ENCODE peak calls at places on chromosomes 11 and 22, in seven cellular contexts. One of them, this sample, is unnamed.

GRCh38 chr11:74182635-74183034 is 11.5 kb downstream of the PPME1 start:
- DNase-seq in thyroid gland: no peak
- DNase-seq in uterus: no peak
- DNase-seq in heart left ventricle: no peak
- DNase-seq in upper lobe of right lung: no peak
- DNase-seq in OCI-LY7: no peak
- DNase-seq in HepG2: no peak
- DNase-seq in this sample: peak

GRCh38 chr11:94326947-94327346 is 22.6 kb downstream of the IZUMO1R start:
- DNase-seq in OCI-LY7: no peak
- DNase-seq in HepG2: no peak
- DNase-seq in upper lobe of right lung: no peak
- DNase-seq in uterus: no peak
- DNase-seq in thyroid gland: no peak
- DNase-seq in heart left ventricle: no peak
- DNase-seq in this sample: peak

GRCh38 chr11:36509265-36509664 is 807 bp downstream of the TRAF6 start:
- DNase-seq in uterus: no peak
- DNase-seq in upper lobe of right lung: no peak
- DNase-seq in HepG2: no peak
- DNase-seq in thyroid gland: peak
- DNase-seq in OCI-LY7: peak
- DNase-seq in heart left ventricle: no peak
- DNase-seq in this sample: no peak

GRCh38 chr11:117230286-117230961 is 1.4 kb downstream of the PCSK7 start:
- DNase-seq in OCI-LY7: peak
- DNase-seq in thyroid gland: no peak
- DNase-seq in uterus: no peak
- DNase-seq in heart left ventricle: no peak
- DNase-seq in upper lobe of right lung: no peak
- DNase-seq in HepG2: no peak
- DNase-seq in this sample: no peak

GRCh38 chr22:30265851-30266444 is 703 bp downstream of the OSM start:
- DNase-seq in uterus: no peak
- DNase-seq in thyroid gland: no peak
- DNase-seq in HepG2: no peak
- DNase-seq in OCI-LY7: peak
- DNase-seq in upper lobe of right lung: peak
- DNase-seq in heart left ventricle: peak
- DNase-seq in this sample: no peak

GRCh38 chr11:73965076-73965763 is 14.4 kb downstream of the DNAJB13 start:
- DNase-seq in thyroid gland: no peak
- DNase-seq in HepG2: no peak
- DNase-seq in upper lobe of right lung: peak
- DNase-seq in uterus: no peak
- DNase-seq in heart left ventricle: no peak
- DNase-seq in OCI-LY7: no peak
- DNase-seq in this sample: no peak

GRCh38 chr11:79783833-79784232 is 343.0 kb upstream of the TENM4 start:
- DNase-seq in upper lobe of right lung: no peak
- DNase-seq in OCI-LY7: no peak
- DNase-seq in thyroid gland: no peak
- DNase-seq in HepG2: no peak
- DNase-seq in uterus: no peak
- DNase-seq in heart left ventricle: no peak
- DNase-seq in this sample: no peak

GRCh38 chr11:281486-282161 is 3.4 kb downstream of the NLRP6 start:
- DNase-seq in uterus: no peak
- DNase-seq in HepG2: no peak
- DNase-seq in upper lobe of right lung: peak
- DNase-seq in heart left ventricle: peak
- DNase-seq in thyroid gland: no peak
- DNase-seq in OCI-LY7: no peak
- DNase-seq in this sample: no peak

GRCh38 chr11:24496728-24497396 is at the start of gene LUZP2:
- DNase-seq in upper lobe of right lung: peak
- DNase-seq in thyroid gland: peak
- DNase-seq in OCI-LY7: no peak
- DNase-seq in heart left ventricle: peak
- DNase-seq in HepG2: no peak
- DNase-seq in uterus: no peak
- DNase-seq in this sample: peak

GRCh38 chr11:90171359-90171758 is 36.9 kb downstream of the NAALAD2 start:
- DNase-seq in HepG2: peak
- DNase-seq in upper lobe of right lung: no peak
- DNase-seq in uterus: no peak
- DNase-seq in OCI-LY7: no peak
- DNase-seq in heart left ventricle: no peak
- DNase-seq in thyroid gland: no peak
- DNase-seq in this sample: no peak

GRCh38 chr11:73272680-73273038 is 521 bp downstream of the P2RY6 start:
- DNase-seq in thyroid gland: no peak
- DNase-seq in upper lobe of right lung: no peak
- DNase-seq in HepG2: no peak
- DNase-seq in OCI-LY7: no peak
- DNase-seq in uterus: no peak
- DNase-seq in heart left ventricle: no peak
- DNase-seq in this sample: no peak

GRCh38 chr11:135004495-135004894 is 592.5 kb upstream of the B3GAT1 start:
- DNase-seq in heart left ventricle: no peak
- DNase-seq in upper lobe of right lung: no peak
- DNase-seq in OCI-LY7: no peak
- DNase-seq in thyroid gland: no peak
- DNase-seq in HepG2: no peak
- DNase-seq in uterus: no peak
- DNase-seq in this sample: no peak

GRCh38 chr11:2860636-2861035 is 24.9 kb downstream of the CDKN1C start:
- DNase-seq in uterus: no peak
- DNase-seq in heart left ventricle: no peak
- DNase-seq in upper lobe of right lung: no peak
- DNase-seq in thyroid gland: no peak
- DNase-seq in HepG2: peak
- DNase-seq in OCI-LY7: no peak
- DNase-seq in this sample: peak

GRCh38 chr22:37880668-37881440 is 25.2 kb upstream of the MICALL1 start:
- DNase-seq in upper lobe of right lung: no peak
- DNase-seq in uterus: no peak
- DNase-seq in heart left ventricle: no peak
- DNase-seq in OCI-LY7: no peak
- DNase-seq in thyroid gland: no peak
- DNase-seq in HepG2: no peak
- DNase-seq in this sample: no peak

GRCh38 chr22:28728621-28729313 is 12.9 kb downstream of the CHEK2 start:
- DNase-seq in OCI-LY7: no peak
- DNase-seq in upper lobe of right lung: no peak
- DNase-seq in thyroid gland: no peak
- DNase-seq in HepG2: no peak
- DNase-seq in heart left ventricle: no peak
- DNase-seq in uterus: no peak
- DNase-seq in this sample: no peak

DNA sequence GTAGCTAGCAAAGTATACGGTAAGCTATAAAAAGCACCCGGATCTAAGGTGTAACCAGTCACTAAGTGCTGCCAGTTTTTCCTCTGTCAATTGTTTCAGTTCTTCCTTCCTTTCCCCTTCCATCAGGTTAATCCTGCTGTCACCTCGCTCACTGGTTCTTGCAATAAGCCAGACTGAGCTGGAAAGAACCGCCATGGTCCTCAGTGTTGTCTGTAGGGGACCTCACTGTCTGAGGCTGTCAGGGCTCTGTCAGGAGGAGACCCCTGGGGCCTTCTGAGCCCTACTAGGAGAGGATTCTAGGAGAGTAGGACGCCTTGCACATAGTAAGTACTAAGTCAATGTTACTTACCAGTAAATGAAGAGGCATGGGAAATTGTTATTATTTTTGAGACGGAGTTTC is 1.4 kb upstream of the TBC1D22A start:
- DNase-seq in upper lobe of right lung: no peak
- DNase-seq in uterus: no peak
- DNase-seq in heart left ventricle: no peak
- DNase-seq in OCI-LY7: no peak
- DNase-seq in HepG2: no peak
- DNase-seq in thyroid gland: no peak
- DNase-seq in this sample: no peak
- H3K4me3 ChIP-seq in upper lobe of right lung: no peak
- H3K4me3 ChIP-seq in uterus: no peak
- H3K4me3 ChIP-seq in heart left ventricle: no peak
- H3K4me3 ChIP-seq in OCI-LY7: peak
- H3K4me3 ChIP-seq in HepG2: no peak
- H3K4me3 ChIP-seq in thyroid gland: no peak
- H3K4me3 ChIP-seq in this sample: peak

GRCh38 chr11:96317576-96317975 is 25.4 kb downstream of the MAML2 start:
- DNase-seq in upper lobe of right lung: no peak
- DNase-seq in OCI-LY7: no peak
- DNase-seq in HepG2: no peak
- DNase-seq in uterus: no peak
- DNase-seq in thyroid gland: no peak
- DNase-seq in heart left ventricle: no peak
- DNase-seq in this sample: no peak
- H3K4me3 ChIP-seq in upper lobe of right lung: no peak
- H3K4me3 ChIP-seq in OCI-LY7: no peak
- H3K4me3 ChIP-seq in HepG2: no peak
- H3K4me3 ChIP-seq in uterus: no peak
- H3K4me3 ChIP-seq in thyroid gland: no peak
- H3K4me3 ChIP-seq in heart left ventricle: no peak
- H3K4me3 ChIP-seq in this sample: no peak

GRCh38 chr11:67452141-67452952 is at the start of gene GPR152:
- DNase-seq in OCI-LY7: no peak
- DNase-seq in uterus: no peak
- DNase-seq in heart left ventricle: peak
- DNase-seq in HepG2: no peak
- DNase-seq in upper lobe of right lung: peak
- DNase-seq in thyroid gland: no peak
- DNase-seq in this sample: no peak
- H3K4me3 ChIP-seq in OCI-LY7: no peak
- H3K4me3 ChIP-seq in uterus: no peak
- H3K4me3 ChIP-seq in heart left ventricle: no peak
- H3K4me3 ChIP-seq in HepG2: no peak
- H3K4me3 ChIP-seq in upper lobe of right lung: no peak
- H3K4me3 ChIP-seq in thyroid gland: no peak
- H3K4me3 ChIP-seq in this sample: peak

GRCh38 chr11:77046060-77046501 is 11.9 kb downstream of the B3GNT6 start:
- DNase-seq in uterus: peak
- DNase-seq in thyroid gland: peak
- DNase-seq in OCI-LY7: peak
- DNase-seq in HepG2: no peak
- DNase-seq in upper lobe of right lung: peak
- DNase-seq in heart left ventricle: no peak
- DNase-seq in this sample: peak
- H3K4me3 ChIP-seq in uterus: no peak
- H3K4me3 ChIP-seq in thyroid gland: no peak
- H3K4me3 ChIP-seq in OCI-LY7: no peak
- H3K4me3 ChIP-seq in HepG2: no peak
- H3K4me3 ChIP-seq in upper lobe of right lung: no peak
- H3K4me3 ChIP-seq in heart left ventricle: no peak
- H3K4me3 ChIP-seq in this sample: peak

GRCh38 chr11:91788764-91789163 is 435.9 kb upstream of the FAT3 start:
- DNase-seq in upper lobe of right lung: no peak
- DNase-seq in heart left ventricle: no peak
- DNase-seq in thyroid gland: no peak
- DNase-seq in HepG2: no peak
- DNase-seq in OCI-LY7: no peak
- DNase-seq in uterus: no peak
- DNase-seq in this sample: no peak

GRCh38 chr11:91790873-91791468 is 433.6 kb upstream of the FAT3 start:
- DNase-seq in heart left ventricle: no peak
- DNase-seq in thyroid gland: no peak
- DNase-seq in HepG2: no peak
- DNase-seq in uterus: no peak
- DNase-seq in OCI-LY7: no peak
- DNase-seq in upper lobe of right lung: no peak
- DNase-seq in this sample: no peak

GRCh38 chr11:91794146-91794545 is 430.5 kb upstream of the FAT3 start:
- DNase-seq in HepG2: no peak
- DNase-seq in heart left ventricle: no peak
- DNase-seq in OCI-LY7: no peak
- DNase-seq in uterus: no peak
- DNase-seq in upper lobe of right lung: no peak
- DNase-seq in thyroid gland: no peak
- DNase-seq in this sample: no peak

GRCh38 chr11:91792779-91793262 is 431.8 kb upstream of the FAT3 start:
- DNase-seq in upper lobe of right lung: no peak
- DNase-seq in thyroid gland: no peak
- DNase-seq in HepG2: no peak
- DNase-seq in heart left ventricle: no peak
- DNase-seq in OCI-LY7: no peak
- DNase-seq in uterus: no peak
- DNase-seq in this sample: no peak

DNA sequence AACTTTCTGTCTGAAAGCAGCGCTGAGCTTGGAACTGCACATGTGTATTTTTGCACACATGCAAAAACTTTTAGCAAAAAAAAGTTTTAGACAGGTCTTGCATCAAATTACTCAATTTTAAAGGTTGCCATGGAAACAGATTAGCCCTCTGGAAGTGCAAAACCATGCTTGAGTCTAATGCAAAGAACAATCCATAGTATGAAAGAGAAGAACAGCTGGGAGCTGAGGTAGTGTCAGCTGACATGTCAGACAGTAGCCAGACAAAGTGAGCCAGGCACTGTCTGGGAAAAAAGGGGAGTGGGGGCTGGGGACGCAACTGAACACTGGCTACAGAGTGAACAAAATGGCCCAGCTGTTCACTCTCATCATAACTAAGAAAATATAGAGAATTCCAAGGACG is 434.3 kb upstream of the FAT3 start:
- DNase-seq in heart left ventricle: no peak
- DNase-seq in HepG2: no peak
- DNase-seq in upper lobe of right lung: no peak
- DNase-seq in thyroid gland: no peak
- DNase-seq in uterus: no peak
- DNase-seq in OCI-LY7: no peak
- DNase-seq in this sample: no peak
- H3K4me3 ChIP-seq in heart left ventricle: no peak
- H3K4me3 ChIP-seq in HepG2: no peak
- H3K4me3 ChIP-seq in upper lobe of right lung: no peak
- H3K4me3 ChIP-seq in thyroid gland: no peak
- H3K4me3 ChIP-seq in uterus: no peak
- H3K4me3 ChIP-seq in OCI-LY7: no peak
- H3K4me3 ChIP-seq in this sample: no peak

DNA sequence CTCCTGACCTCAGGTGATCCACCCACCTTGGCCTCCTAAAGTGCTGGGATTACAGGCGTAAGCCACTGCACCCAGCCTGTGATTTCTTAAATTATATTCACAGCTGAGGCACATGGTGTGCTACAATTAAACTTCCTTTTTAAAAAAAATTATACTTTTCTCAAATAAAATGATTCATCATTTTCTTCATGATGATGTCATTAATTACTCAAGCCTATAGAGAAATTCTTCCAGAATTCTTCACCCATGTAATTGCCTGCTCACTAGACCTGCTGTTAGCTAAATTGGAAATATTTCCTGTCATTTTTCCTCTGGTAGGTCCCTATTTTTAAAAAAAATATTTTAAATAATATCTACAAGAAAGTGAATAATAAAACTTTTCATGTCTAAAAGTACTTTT is 440.0 kb upstream of the ANO3 start:
- DNase-seq in OCI-LY7: no peak
- DNase-seq in uterus: no peak
- DNase-seq in upper lobe of right lung: no peak
- DNase-seq in heart left ventricle: no peak
- DNase-seq in HepG2: no peak
- DNase-seq in thyroid gland: no peak
- DNase-seq in this sample: no peak
- H3K4me3 ChIP-seq in OCI-LY7: no peak
- H3K4me3 ChIP-seq in uterus: no peak
- H3K4me3 ChIP-seq in upper lobe of right lung: no peak
- H3K4me3 ChIP-seq in heart left ventricle: no peak
- H3K4me3 ChIP-seq in HepG2: no peak
- H3K4me3 ChIP-seq in thyroid gland: no peak
- H3K4me3 ChIP-seq in this sample: no peak

GRCh38 chr22:33923033-33923432 is 2.8 kb upstream of the LARGE1 start:
- DNase-seq in upper lobe of right lung: no peak
- DNase-seq in thyroid gland: no peak
- DNase-seq in HepG2: no peak
- DNase-seq in uterus: no peak
- DNase-seq in heart left ventricle: no peak
- DNase-seq in OCI-LY7: no peak
- DNase-seq in this sample: no peak
- H3K4me3 ChIP-seq in upper lobe of right lung: peak
- H3K4me3 ChIP-seq in thyroid gland: no peak
- H3K4me3 ChIP-seq in HepG2: peak
- H3K4me3 ChIP-seq in uterus: peak
- H3K4me3 ChIP-seq in heart left ventricle: peak
- H3K4me3 ChIP-seq in OCI-LY7: peak
- H3K4me3 ChIP-seq in this sample: peak